ENCODE peak calls at places on chromosomes 16 and 17, in four cellular contexts. One of them, this sample, is unnamed.

GRCh38 chr17:48047113-48047740 is 932 bp upstream of the NFE2L1 start:
- DNase-seq in T-helper 1 cell: no peak
- DNase-seq in AG20443: no peak
- DNase-seq in HCT116: no peak
- DNase-seq in this sample: no peak

GRCh38 chr17:77382356-77382911 is 241.7 kb downstream of the SEC14L1 start:
- DNase-seq in T-helper 1 cell: no peak
- DNase-seq in AG20443: no peak
- DNase-seq in HCT116: no peak
- DNase-seq in this sample: no peak

GRCh38 chr17:62662855-62663254 is 35.4 kb downstream of the MRC2 start:
- DNase-seq in T-helper 1 cell: no peak
- DNase-seq in AG20443: peak
- DNase-seq in HCT116: no peak
- DNase-seq in this sample: no peak

GRCh38 chr17:79064026-79064425 is 10.6 kb upstream of the ENGASE start:
- DNase-seq in T-helper 1 cell: no peak
- DNase-seq in AG20443: no peak
- DNase-seq in HCT116: no peak
- DNase-seq in this sample: no peak

GRCh38 chr17:45776896-45777295 is 7.2 kb upstream of the CRHR1 start:
- DNase-seq in T-helper 1 cell: no peak
- DNase-seq in AG20443: no peak
- DNase-seq in HCT116: no peak
- DNase-seq in this sample: no peak

GRCh38 chr17:75877752-75878173 is 618 bp downstream of the TRIM47 start:
- DNase-seq in T-helper 1 cell: peak
- DNase-seq in AG20443: peak
- DNase-seq in HCT116: no peak
- DNase-seq in this sample: peak

GRCh38 chr17:29145289-29146058 is 34.7 kb downstream of the MYO18A start:
- DNase-seq in T-helper 1 cell: peak
- DNase-seq in AG20443: peak
- DNase-seq in HCT116: no peak
- DNase-seq in this sample: peak

GRCh38 chr17:72362466-72363335 is 241.9 kb downstream of the SOX9 start:
- DNase-seq in T-helper 1 cell: no peak
- DNase-seq in AG20443: peak
- DNase-seq in HCT116: no peak
- DNase-seq in this sample: peak

GRCh38 chr17:65742433-65743312 is 181.2 kb upstream of the AXIN2 start:
- DNase-seq in T-helper 1 cell: no peak
- DNase-seq in AG20443: peak
- DNase-seq in HCT116: peak
- DNase-seq in this sample: peak

GRCh38 chr16:68234188-68235104 is 1.5 kb downstream of the ESRP2 start:
- DNase-seq in T-helper 1 cell: no peak
- DNase-seq in AG20443: no peak
- DNase-seq in HCT116: peak
- DNase-seq in this sample: no peak

This sample was measured in T1000.